ENCODE peak calls at places on chromosomes 12 and 14, in six cellular contexts. T is OCI-LY7, Q is tibial artery, K is fibroblast of lung, F is fibroblast of the aortic adventitia, W is GM12878. G is an unnamed sample.

GRCh38 chr12:50918584-50919316 is 33.6 kb upstream of the HIGD1C start:
- DNase-seq in W (no peak), K (no peak), F (peak), Q (no peak), T (no peak), G (no peak)

GRCh38 chr14:88232783-88233182 is 90.3 kb downstream of the KCNK10 start:
- DNase-seq in F (no peak), K (no peak), Q (no peak), T (no peak), W (no peak), G (no peak)

GRCh38 chr12:27541031-27541719 is 17.2 kb downstream of the PPFIBP1 start:
- DNase-seq in T (no peak), Q (no peak), W (no peak), F (no peak), K (no peak), G (no peak)

GRCh38 chr14:71626281-71626835 is 305.9 kb upstream of the RGS6 start:
- DNase-seq in W (no peak), F (peak), Q (no peak), T (no peak), K (peak), G (no peak)

GRCh38 chr12:120539303-120539702 is 5.1 kb downstream of the RNF10 start:
- DNase-seq in W (no peak), T (no peak), F (peak), K (peak), Q (no peak), G (no peak)

GRCh38 chr14:95662376-95663186 is 23.6 kb upstream of the TCL1B start:
- DNase-seq in Q (no peak), T (peak), F (peak), K (no peak), W (peak), G (no peak)

GRCh38 chr12:46944104-46944503 is 118.3 kb upstream of the SLC38A4 start:
- DNase-seq in Q (no peak), T (no peak), F (peak), K (peak), W (no peak), G (peak)

GRCh38 chr12:97716356-97716755 is 253.8 kb downstream of the RMST start:
- DNase-seq in W (no peak), Q (no peak), F (no peak), K (peak), T (peak), G (peak)

GRCh38 chr12:20718294-20718693 is 23.2 kb downstream of the SLCO1C1 start:
- DNase-seq in K (no peak), F (no peak), Q (no peak), T (no peak), W (no peak), G (no peak)

GRCh38 chr12:20716985-20717384 is 21.9 kb downstream of the SLCO1C1 start:
- DNase-seq in F (no peak), W (no peak), K (no peak), Q (no peak), T (no peak), G (no peak)

GRCh38 chr12:20711846-20712245 is 16.7 kb downstream of the SLCO1C1 start:
- DNase-seq in T (no peak), K (no peak), W (no peak), F (no peak), Q (no peak), G (no peak)

GRCh38 chr12:20716037-20716436 is 20.9 kb downstream of the SLCO1C1 start:
- DNase-seq in T (peak), F (no peak), W (no peak), K (no peak), Q (no peak), G (peak)
- TF ChIP-seq CTCF in T (peak), F (no peak), W (peak), K (no peak), Q (no peak), G (peak)

GRCh38 chr12:14843425-14843887 is at the start of gene ART4:
- DNase-seq in T (no peak), F (peak), K (no peak), W (no peak), Q (no peak), G (peak)
- H3K4me3 ChIP-seq in T (no peak), F (peak), K (no peak), W (no peak), Q (peak), G (no peak)

GRCh38 chr14:69288001-69288771 is 28.2 kb downstream of the GALNT16 start:
- DNase-seq in T (no peak), K (peak), W (no peak), F (peak), Q (peak), G (peak)
- TF ChIP-seq CTCF in T (peak), K (peak), W (peak), F (peak), Q (peak), G (peak)

DNA sequence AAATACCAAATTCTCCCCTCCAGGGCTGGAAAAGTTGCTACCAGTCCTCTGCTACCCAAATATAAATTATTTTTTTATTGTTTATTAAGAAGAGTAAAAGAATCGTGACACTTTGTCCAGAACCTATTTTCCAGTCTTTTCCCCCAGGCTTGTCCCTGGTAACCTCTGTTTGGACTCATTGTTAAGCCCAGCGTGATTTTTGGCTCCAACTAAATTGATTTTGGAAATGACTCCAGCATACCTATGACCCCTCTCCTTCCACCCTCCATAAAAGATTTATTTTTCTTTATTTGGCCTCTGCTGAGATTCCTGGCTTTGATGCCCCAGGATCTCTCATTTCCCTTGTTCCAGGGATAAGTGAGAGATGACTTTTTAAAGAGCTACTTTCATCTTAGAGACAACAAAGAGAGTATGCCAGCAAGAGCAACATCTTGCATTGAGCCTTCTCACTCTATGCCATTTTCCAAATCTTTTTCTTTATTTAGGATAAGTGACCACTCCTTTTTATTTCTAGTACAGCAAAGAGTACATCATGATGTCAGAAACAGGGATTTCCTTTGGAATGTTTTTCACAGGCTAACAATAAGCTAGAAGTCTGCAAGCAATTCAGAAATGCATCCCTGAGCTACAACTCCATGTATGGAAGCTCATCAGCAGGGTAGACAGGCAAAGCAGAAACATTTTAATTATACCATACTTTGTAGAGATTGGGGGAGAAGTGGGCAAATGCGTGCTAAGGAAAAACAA is 75.8 kb downstream of the DAD1 start:
- DNase-seq in K (no peak), T (no peak), W (no peak), F (peak), Q (no peak), G (no peak)
- H3K4me3 ChIP-seq in K (no peak), T (no peak), W (no peak), F (no peak), Q (no peak), G (no peak)

G was measured in Caco-2.